ENCODE peak calls at places on chromosomes 4 and X, in five cellular contexts. O, R, V, Y and K are unnamed samples.

GRCh38 chr4:154332681-154333421 is 158.7 kb downstream of the DCHS2 start:
- DNase-seq in Y (peak; percentile 35), V (peak; percentile 94), R (peak; percentile 47), O (peak; percentile 20), K (no peak)

GRCh38 chrX:16185725-16186136 is 18.4 kb downstream of the MAGEB17 start:
- DNase-seq in Y (peak; percentile 81), V (no peak), R (no peak), O (peak; percentile 58), K (peak; percentile 54)

GRCh38 chrX:132924426-132924825 is 34.0 kb downstream of the HS6ST2 start:
- DNase-seq in R (no peak), Y (no peak), O (no peak), V (no peak), K (no peak)

GRCh38 chr4:96260071-96260682 is 420.3 kb downstream of the PDHA2 start:
- DNase-seq in O (peak; percentile 1), Y (peak; percentile 43), V (peak; percentile 40), R (no peak), K (no peak)

GRCh38 chrX:155967653-155968052 is 29.8 kb upstream of the IL9R start:
- DNase-seq in Y (no peak), R (no peak), O (no peak), V (no peak), K (no peak)

GRCh38 chr4:127240721-127241120 is 392.0 kb upstream of the INTU start:
- DNase-seq in O (peak; percentile 36), R (no peak), Y (no peak), V (no peak), K (no peak)

GRCh38 chr4:118264096-118264495 is 88.7 kb downstream of the PRSS12 start:
- DNase-seq in O (no peak), R (no peak), V (no peak), Y (no peak), K (no peak)

GRCh38 chrX:76428243-76429130 is 977 bp downstream of the MAGEE1 start:
- DNase-seq in Y (no peak), O (no peak), V (peak; percentile 45), R (no peak), K (no peak)

GRCh38 chr4:766152-766515 is 59.8 kb downstream of the CPLX1 start:
- DNase-seq in O (peak; percentile 27), Y (peak; percentile 56), R (no peak), V (no peak), K (no peak)

GRCh38 chr4:38364383-38364963 is 299.5 kb upstream of the KLF3 start:
- DNase-seq in V (no peak), Y (no peak), O (no peak), R (no peak), K (no peak)

GRCh38 chr4:89024051-89024675 is 32.8 kb downstream of the FAM13A start:
- DNase-seq in Y (peak; percentile 80), V (peak; percentile 89), R (peak; percentile 78), O (peak; percentile 89), K (peak; percentile 65)

GRCh38 chrX:145843196-145843595 is 25.6 kb downstream of the SLITRK2 start:
- DNase-seq in R (no peak), O (no peak), V (peak; percentile 51), Y (no peak), K (no peak)

GRCh38 chr4:176534566-176534965 is 214.8 kb downstream of the SPCS3 start:
- DNase-seq in O (peak; percentile 92), R (no peak), Y (peak; percentile 83), V (no peak), K (no peak)

GRCh38 chrX:53294024-53294648 is 12.8 kb upstream of the IQSEC2 start:
- DNase-seq in V (no peak), O (peak; percentile 25), R (no peak), Y (no peak), K (no peak)

GRCh38 chrX:9231491-9231890 is 197.6 kb upstream of the FAM9B start:
- DNase-seq in Y (peak; percentile 65), R (no peak), O (no peak), V (no peak), K (no peak)

GRCh38 chr4:21512351-21512750 is 436.2 kb downstream of the KCNIP4 start:
- DNase-seq in R (peak; percentile 56), V (peak; percentile 80), O (peak; percentile 69), Y (peak; percentile 63), K (peak; percentile 4)

GRCh38 chrX:21658746-21659145 is 616 bp upstream of the KLHL34 start:
- DNase-seq in R (no peak), O (no peak), Y (no peak), V (peak; percentile 76), K (no peak)

GRCh38 chr4:69064391-69064790 is 31.9 kb upstream of the UGT2B7 start:
- DNase-seq in R (no peak), O (no peak), Y (no peak), V (no peak), K (no peak)

DNA sequence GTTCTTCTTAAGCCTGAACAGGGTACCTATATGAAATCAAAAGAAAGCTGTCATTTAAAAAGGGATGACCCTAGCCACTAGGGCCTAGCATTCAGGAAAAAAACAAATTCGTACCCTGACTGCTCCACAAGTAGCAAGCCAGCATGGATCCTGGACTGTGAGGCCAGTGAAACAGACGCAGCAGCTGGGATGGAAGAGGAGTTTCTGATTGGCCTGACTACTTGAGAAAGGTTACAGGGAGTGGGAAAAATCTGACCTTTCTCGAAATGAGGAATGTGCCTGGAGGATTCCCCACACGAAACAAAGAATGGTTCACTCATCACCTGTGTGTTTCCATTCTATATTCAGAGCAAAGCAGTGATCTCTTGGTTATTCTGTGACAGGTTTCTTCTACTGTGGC is 87.6 kb upstream of the JADE1 start:
- DNase-seq in Y (no peak), V (peak; percentile 31), O (no peak), R (no peak), K (no peak)
- H2AFZ ChIP-seq in Y (no peak overlapping the region), V (peak overlapping the region; percentile 40), O (peak overlapping the region; percentile 61), R (no peak overlapping the region), K (no peak overlapping the region)

GRCh38 chr4:2400841-2401609 is 17.4 kb downstream of the ZFYVE28 start:
- DNase-seq in O (no peak), R (no peak), V (no peak), Y (no peak), K (no peak)

GRCh38 chr4:2401610-2401983 is 16.8 kb downstream of the ZFYVE28 start:
- DNase-seq in R (no peak), V (no peak), O (no peak), Y (no peak), K (no peak)

GRCh38 chr4:2402453-2402852 is 16.0 kb downstream of the ZFYVE28 start:
- DNase-seq in V (no peak), R (no peak), Y (no peak), O (no peak), K (no peak)

GRCh38 chr4:2402053-2402452 is 16.4 kb downstream of the ZFYVE28 start:
- DNase-seq in O (no peak), Y (peak; percentile 58), R (no peak), V (peak; percentile 75), K (no peak)

DNA sequence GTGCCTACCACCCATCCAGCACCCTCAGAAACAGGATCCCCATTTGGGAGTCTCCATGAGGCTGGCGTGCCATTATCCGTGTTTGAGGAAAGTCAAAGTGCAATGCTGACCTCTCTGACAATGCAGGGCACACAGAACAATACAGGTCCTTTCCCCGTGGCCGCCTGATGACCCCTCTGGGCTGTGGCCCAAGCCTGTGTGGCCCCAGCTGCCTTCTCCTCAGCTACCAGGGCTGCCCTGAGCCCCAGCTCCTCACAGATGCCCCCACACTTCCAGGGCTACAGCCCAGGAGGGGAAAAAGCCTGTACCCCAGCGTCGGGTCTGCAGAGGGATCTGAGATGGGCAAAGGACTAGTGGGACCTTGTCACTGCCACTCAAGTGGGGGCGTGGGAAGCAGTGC is 15.5 kb downstream of the ZFYVE28 start:
- DNase-seq in V (no peak), R (no peak), Y (no peak), O (no peak), K (no peak)
- H2AFZ ChIP-seq in V (no peak overlapping the region), R (no peak overlapping the region), Y (no peak overlapping the region), O (no peak overlapping the region), K (no peak overlapping the region)

GRCh38 chr4:186844059-186844681 is 120.5 kb upstream of the FAT1 start:
- DNase-seq in Y (peak; percentile 82), O (peak; percentile 51), V (no peak), R (peak; percentile 18), K (no peak)
- H2AFZ ChIP-seq in Y (no peak overlapping the region), O (peak overlapping the region; percentile 68), V (peak overlapping the region; percentile 64), R (peak overlapping the region; percentile 77), K (no peak overlapping the region)

GRCh38 chr4:59881632-59882031 is 1318.5 kb upstream of the ADGRL3 start:
- DNase-seq in V (no peak), R (no peak), O (no peak), Y (no peak), K (no peak)
- H2AFZ ChIP-seq in V (no peak overlapping the region), R (no peak overlapping the region), O (no peak overlapping the region), Y (no peak overlapping the region), K (no peak overlapping the region)

GRCh38 chr4:169045862-169046584 is 36.0 kb upstream of the CBR4 start:
- DNase-seq in V (peak; percentile 71), R (no peak), O (peak; percentile 14), Y (no peak), K (no peak)
- H2AFZ ChIP-seq in V (peak overlapping the region; percentile 96), R (no peak overlapping the region), O (no peak overlapping the region), Y (no peak overlapping the region), K (no peak overlapping the region)